ENCODE peak calls at places on chromosomes 5 and 9, in seven cellular contexts. Y, I, R, W, S, Q and X are unnamed samples.

GRCh38 chr9:78368236-78368635 is 71.3 kb downstream of the PSAT1 start:
- DNase-seq in I (no peak), Q (no peak), W (no peak), R (no peak), Y (no peak), S (no peak), X (no peak)

GRCh38 chr5:127358274-127358673 is 67.7 kb downstream of the MEGF10 start:
- DNase-seq in Y (no peak), Q (no peak), W (no peak), I (no peak), R (no peak), S (no peak), X (no peak)

GRCh38 chr5:19179561-19179960 is 808.4 kb downstream of the CDH18 start:
- DNase-seq in I (no peak), S (no peak), R (no peak), Y (no peak), W (no peak), Q (no peak), X (no peak)

GRCh38 chr5:95471922-95472321 is 80.8 kb downstream of the FAM81B start:
- DNase-seq in R (no peak), S (no peak), Y (no peak), W (no peak), I (no peak), Q (no peak), X (no peak)

GRCh38 chr5:44318883-44319282 is 70.3 kb downstream of the FGF10 start:
- DNase-seq in W (no peak), I (no peak), Y (no peak), Q (no peak), S (no peak), R (no peak), X (no peak)

GRCh38 chr9:93080406-93080805 is 15.6 kb upstream of the CARD19 start:
- DNase-seq in W (no peak), Y (no peak), S (no peak), R (no peak), Q (no peak), I (no peak), X (no peak)

GRCh38 chr5:179550511-179551342 is at the start of gene RUFY1:
- DNase-seq in Q (peak), W (peak), S (peak), R (peak), I (peak), Y (peak), X (peak)

GRCh38 chr9:134776080-134776796 is 104.4 kb upstream of the FCN2 start:
- DNase-seq in Y (no peak), W (no peak), I (no peak), Q (no peak), R (no peak), S (no peak), X (no peak)

GRCh38 chr5:96758621-96759020 is 49.1 kb downstream of the ERAP1 start:
- DNase-seq in I (no peak), Q (no peak), R (no peak), S (no peak), Y (no peak), W (no peak), X (no peak)

GRCh38 chr5:162512935-162513575 is 445.5 kb downstream of the GABRG2 start:
- DNase-seq in Q (no peak), S (no peak), R (no peak), I (no peak), W (no peak), Y (no peak), X (no peak)

GRCh38 chr5:143065185-143065584 is 295.0 kb downstream of the ARHGAP26 start:
- DNase-seq in Q (no peak), I (no peak), W (no peak), S (no peak), R (no peak), Y (no peak), X (no peak)

GRCh38 chr5:123718238-123718637 is 206.3 kb downstream of the CSNK1G3 start:
- DNase-seq in R (no peak), S (no peak), Q (no peak), I (no peak), W (no peak), Y (no peak), X (no peak)

GRCh38 chr5:126915496-126915895 is 114.9 kb downstream of the MARCHF3 start:
- DNase-seq in R (no peak), W (no peak), Q (no peak), S (no peak), Y (no peak), I (no peak), X (no peak)

GRCh38 chr9:3948826-3949578 is 350.9 kb downstream of the GLIS3 start:
- DNase-seq in W (no peak), S (no peak), I (no peak), Y (no peak), Q (no peak), R (no peak), X (no peak)

GRCh38 chr9:115115924-115116323 is 2.0 kb downstream of the TNC start:
- DNase-seq in Y (no peak), S (no peak), W (no peak), I (no peak), Q (no peak), R (no peak), X (no peak)

GRCh38 chr9:98150164-98150563 is 31.1 kb upstream of the TRIM14 start:
- DNase-seq in W (no peak), R (no peak), Y (no peak), Q (no peak), S (no peak), I (no peak), X (no peak)